ENCODE peak calls at places on chromosomes 7 and 10, in ten cellular contexts. U is WERI-Rb-1, I is choroid plexus epithelial cell, H is foreskin fibroblast, B is neural crest cell, W is fibroblast of mammary gland, K is body of pancreas, A is omental fat pad, Y is fibroblast of pulmonary artery, S is IMR-90. C is an unnamed sample.

GRCh38 chr10:79390551-79391229 is 43.4 kb downstream of the PPIF start:
- DNase-seq in Y (no peak), S (no peak), B (no peak), H (no peak), U (peak), K (no peak), W (no peak), A (peak), I (peak), C (no peak)

GRCh38 chr10:112562803-112563663 is 116.0 kb downstream of the VTI1A start:
- DNase-seq in B (no peak), K (no peak), U (no peak), A (no peak), Y (peak), I (peak), S (peak), W (no peak), H (no peak), C (no peak)

GRCh38 chr7:102152672-102153585 is 133.7 kb upstream of the SH2B2 start:
- DNase-seq in B (no peak), A (no peak), K (peak), S (peak), H (no peak), W (peak), U (no peak), I (peak), Y (peak), C (no peak)

GRCh38 chr10:12235116-12235694 is 39.2 kb downstream of the CDC123 start:
- DNase-seq in K (no peak), A (no peak), W (no peak), I (no peak), S (peak), Y (no peak), B (no peak), U (no peak), H (no peak), C (no peak)

GRCh38 chr10:132483394-132483793 is 54.2 kb upstream of the INPP5A start:
- DNase-seq in B (no peak), U (no peak), K (no peak), S (no peak), Y (no peak), H (no peak), W (no peak), I (no peak), A (no peak), C (no peak)

GRCh38 chr7:36887235-36887634 is 162.9 kb upstream of the AOAH start:
- DNase-seq in U (no peak), B (no peak), A (no peak), S (no peak), I (no peak), K (no peak), W (no peak), Y (no peak), H (no peak), C (no peak)

GRCh38 chr10:74282853-74283205 is 131.8 kb downstream of the ADK start:
- DNase-seq in U (no peak), B (no peak), Y (peak), A (no peak), W (peak), H (peak), K (no peak), S (peak), I (no peak), C (no peak)

GRCh38 chr10:32156031-32156495 is 99.8 kb upstream of the KIF5B start:
- DNase-seq in H (no peak), U (no peak), W (no peak), S (no peak), K (no peak), I (no peak), A (no peak), B (no peak), Y (no peak), C (no peak)

GRCh38 chr7:149286811-149287400 is 24.9 kb downstream of the ZNF783 start:
- DNase-seq in A (no peak), W (peak), H (no peak), U (no peak), K (peak), Y (peak), I (peak), B (no peak), S (peak), C (no peak)

GRCh38 chr7:134454277-134454676 is 4.6 kb downstream of the AKR1B1 start:
- DNase-seq in U (no peak), A (no peak), B (no peak), H (no peak), I (peak), Y (no peak), K (peak), S (peak), W (peak), C (no peak)

GRCh38 chr7:101936612-101937231 is 119.3 kb downstream of the CUX1 start:
- DNase-seq in S (peak), A (no peak), K (no peak), W (peak), B (no peak), Y (peak), I (peak), H (no peak), U (no peak), C (peak)

GRCh38 chr10:98138031-98138430 is 3.6 kb downstream of the R3HCC1L start:
- DNase-seq in W (no peak), I (no peak), Y (no peak), B (no peak), H (no peak), U (no peak), K (no peak), A (no peak), S (no peak), C (no peak)

GRCh38 chr7:140525741-140526140 is 46.4 kb upstream of the MKRN1 start:
- DNase-seq in Y (peak), A (no peak), H (no peak), U (no peak), S (no peak), B (no peak), W (peak), I (no peak), K (no peak), C (no peak)

GRCh38 chr7:151925446-151926335 is 30.6 kb upstream of the GALNTL5 start:
- DNase-seq in U (no peak), S (no peak), W (peak), A (no peak), B (no peak), I (peak), K (peak), Y (no peak), H (no peak), C (peak)

GRCh38 chr10:84225424-84226173 is at the start of gene LRIT2:
- DNase-seq in H (no peak), U (peak), Y (no peak), W (no peak), I (no peak), S (no peak), A (no peak), B (no peak), K (no peak), C (no peak)

GRCh38 chr7:491292-491957 is 28.2 kb downstream of the PDGFA start:
- DNase-seq in U (no peak), H (no peak), A (no peak), Y (no peak), B (no peak), S (no peak), W (no peak), K (no peak), I (no peak), C (no peak)

GRCh38 chr7:23347682-23348180 is 48.6 kb downstream of the MALSU1 start:
- DNase-seq in U (no peak), A (no peak), S (peak), Y (peak), K (no peak), I (peak), B (no peak), W (peak), H (peak), C (peak)

GRCh38 chr10:122301055-122301810 is 30.1 kb downstream of the BTBD16 start:
- DNase-seq in S (peak), Y (peak), I (peak), K (no peak), W (peak), B (no peak), H (no peak), U (no peak), A (no peak), C (no peak)

GRCh38 chr10:130519791-130520190 is 383.6 kb downstream of the GLRX3 start:
- DNase-seq in Y (no peak), S (no peak), U (no peak), I (no peak), W (no peak), B (no peak), H (no peak), A (no peak), K (no peak), C (no peak)

GRCh38 chr7:100130608-100131453 is 4.1 kb downstream of the MBLAC1 start:
- DNase-seq in Y (peak), K (peak), H (no peak), I (peak), A (peak), W (peak), B (peak), U (peak), S (peak), C (peak)

GRCh38 chr7:88789480-88790064 is 6.0 kb downstream of the TEX47 start:
- DNase-seq in S (peak), B (no peak), A (no peak), H (peak), K (no peak), Y (peak), U (no peak), I (peak), W (peak), C (peak)

GRCh38 chr7:50481867-50482266 is 31.7 kb upstream of the FIGNL1 start:
- DNase-seq in Y (no peak), U (no peak), A (no peak), H (no peak), I (no peak), K (no peak), W (no peak), B (no peak), S (no peak), C (no peak)

GRCh38 chr10:110487411-110488123 is 10.1 kb upstream of the DUSP5 start:
- DNase-seq in H (no peak), Y (no peak), U (peak), W (no peak), B (no peak), S (peak), A (no peak), K (no peak), I (peak), C (no peak)

GRCh38 chr10:89118091-89118490 is 89.0 kb downstream of the CH25H start:
- DNase-seq in Y (peak), B (no peak), W (peak), U (no peak), K (no peak), S (peak), A (no peak), I (peak), H (peak), C (peak)

GRCh38 chr7:39758234-39758970 is 135.0 kb downstream of the RALA start:
- DNase-seq in U (no peak), H (no peak), K (no peak), S (no peak), B (no peak), A (no peak), W (no peak), Y (no peak), I (no peak), C (no peak)

GRCh38 chr7:39757604-39758003 is 134.2 kb downstream of the RALA start:
- DNase-seq in A (no peak), K (no peak), H (no peak), W (no peak), Y (no peak), S (peak), B (no peak), U (no peak), I (no peak), C (no peak)

GRCh38 chr7:39750253-39750994 is 127.1 kb downstream of the RALA start:
- DNase-seq in U (no peak), B (no peak), K (no peak), A (no peak), Y (no peak), H (no peak), S (peak), I (no peak), W (no peak), C (no peak)

GRCh38 chr7:39753823-39754325 is 130.5 kb downstream of the RALA start:
- DNase-seq in B (no peak), U (no peak), S (no peak), I (no peak), Y (no peak), K (no peak), A (no peak), H (no peak), W (no peak), C (no peak)

DNA sequence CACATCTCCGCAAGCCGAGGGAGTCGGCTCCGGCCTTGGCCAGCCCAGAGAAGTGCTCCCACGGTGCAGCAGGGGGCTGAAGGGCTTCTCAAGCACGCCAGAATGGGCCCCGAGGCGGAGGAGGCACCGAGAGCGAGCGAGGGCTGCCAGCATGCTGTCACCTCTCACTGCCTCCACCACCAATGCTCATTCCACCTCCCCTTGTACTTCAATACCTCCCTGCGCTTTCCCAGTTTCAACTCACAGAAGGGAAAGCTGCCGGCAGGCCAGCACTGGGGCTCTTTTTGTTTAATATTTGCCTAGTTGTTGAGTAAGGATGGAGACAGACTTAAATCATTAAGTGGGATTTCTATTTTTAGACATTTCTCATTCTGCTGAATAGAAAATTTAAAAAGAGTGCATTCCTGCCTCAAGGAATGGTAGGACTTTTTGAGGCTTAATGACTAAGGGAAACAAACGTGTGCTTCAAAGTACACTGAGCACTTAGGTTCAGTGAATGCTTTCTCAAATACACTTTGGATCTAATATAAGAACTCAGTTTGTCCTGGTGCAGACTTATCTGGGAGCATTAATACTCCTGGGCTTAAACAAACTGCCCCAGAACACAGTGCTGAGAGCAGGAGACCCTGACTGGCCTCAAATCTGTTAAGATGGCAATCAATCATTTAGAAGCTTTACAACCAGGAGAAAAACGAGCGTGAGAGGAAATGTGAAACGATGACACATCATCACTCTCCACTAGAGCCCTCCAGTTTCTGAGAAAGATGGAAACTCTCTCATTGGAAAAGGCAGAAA is 131.2 kb downstream of the RALA start:
- DNase-seq in S (peak), B (no peak), H (peak), I (peak), K (no peak), U (peak), W (peak), Y (peak), A (no peak), C (peak)
- TF ChIP-seq CTCF in S (no peak), B (no peak), H (no peak), I (peak), K (no peak), U (no peak), W (no peak), Y (no peak), A (no peak), C (no peak)

DNA sequence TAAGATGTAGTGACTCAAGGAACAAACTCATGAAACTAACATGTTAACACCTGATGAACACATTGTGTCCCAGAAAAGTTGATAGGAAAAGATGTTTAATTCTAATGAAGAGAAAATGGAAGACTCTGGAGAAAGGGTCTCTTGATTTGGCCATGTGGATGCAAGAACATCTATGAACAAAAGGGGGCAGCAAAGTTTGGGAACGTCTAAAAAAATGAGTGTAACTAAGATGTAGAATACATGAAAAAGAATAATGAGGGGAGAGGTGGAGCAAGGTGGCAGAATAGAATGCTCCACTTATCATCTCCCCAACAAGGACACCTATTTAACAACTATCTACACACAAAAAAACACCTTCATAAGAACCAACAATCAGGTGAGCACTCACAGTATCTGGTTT is 805.1 kb downstream of the TNS3 start:
- DNase-seq in Y (peak), U (peak), W (peak), A (no peak), B (no peak), S (peak), I (peak), H (no peak), K (no peak), C (peak)
- TF ChIP-seq CTCF in Y (peak), U (peak), W (peak), A (no peak), B (peak), S (peak), I (peak), H (peak), K (peak), C (peak)

GRCh38 chr7:117375380-117375779 is 51.9 kb downstream of the ASZ1 start:
- DNase-seq in U (no peak), S (peak), I (peak), Y (peak), K (no peak), B (no peak), H (no peak), W (peak), A (no peak), C (no peak)
- TF ChIP-seq CTCF in U (no peak), S (peak), I (peak), Y (peak), K (no peak), B (no peak), H (peak), W (peak), A (no peak), C (peak)

GRCh38 chr7:82675396-82675795 is 231.8 kb upstream of the CACNA2D1 start:
- DNase-seq in B (no peak), K (no peak), U (no peak), W (no peak), Y (peak), I (peak), H (no peak), S (peak), A (no peak), C (no peak)

GRCh38 chr7:82677493-82677892 is 233.9 kb upstream of the CACNA2D1 start:
- DNase-seq in B (no peak), H (peak), A (no peak), I (peak), K (no peak), S (peak), W (peak), U (no peak), Y (no peak), C (peak)

GRCh38 chr7:82678716-82679115 is 235.1 kb upstream of the CACNA2D1 start:
- DNase-seq in I (no peak), H (no peak), K (no peak), B (no peak), W (no peak), S (no peak), U (no peak), A (no peak), Y (no peak), C (no peak)

GRCh38 chr7:82678259-82678658 is 234.7 kb upstream of the CACNA2D1 start:
- DNase-seq in A (no peak), B (no peak), I (no peak), K (no peak), Y (no peak), W (no peak), H (no peak), U (no peak), S (no peak), C (no peak)

DNA sequence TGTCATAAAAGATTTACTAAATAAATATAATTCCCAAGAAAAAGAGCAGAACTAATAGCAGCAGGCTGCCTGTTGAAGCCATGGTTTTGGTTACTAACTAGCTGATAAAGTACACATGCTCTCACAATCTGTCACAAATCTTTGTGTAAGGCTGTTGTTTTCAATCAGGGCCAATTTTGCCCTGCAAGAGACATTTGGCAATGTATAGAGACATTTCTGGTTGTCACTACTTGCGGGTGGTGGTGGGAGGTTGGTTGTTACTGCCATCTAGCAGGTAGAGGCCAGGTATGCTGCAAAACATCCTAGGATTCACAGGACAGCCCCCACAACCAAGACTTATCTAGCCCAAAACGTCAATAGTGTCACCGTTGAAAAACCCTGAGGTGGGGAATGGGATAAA is 233.5 kb upstream of the CACNA2D1 start:
- DNase-seq in S (no peak), A (no peak), Y (no peak), U (no peak), B (no peak), H (no peak), K (no peak), I (no peak), W (no peak), C (no peak)
- TF ChIP-seq CTCF in S (no peak), A (no peak), Y (no peak), U (peak), B (no peak), H (no peak), K (no peak), I (no peak), W (no peak), C (no peak)

DNA sequence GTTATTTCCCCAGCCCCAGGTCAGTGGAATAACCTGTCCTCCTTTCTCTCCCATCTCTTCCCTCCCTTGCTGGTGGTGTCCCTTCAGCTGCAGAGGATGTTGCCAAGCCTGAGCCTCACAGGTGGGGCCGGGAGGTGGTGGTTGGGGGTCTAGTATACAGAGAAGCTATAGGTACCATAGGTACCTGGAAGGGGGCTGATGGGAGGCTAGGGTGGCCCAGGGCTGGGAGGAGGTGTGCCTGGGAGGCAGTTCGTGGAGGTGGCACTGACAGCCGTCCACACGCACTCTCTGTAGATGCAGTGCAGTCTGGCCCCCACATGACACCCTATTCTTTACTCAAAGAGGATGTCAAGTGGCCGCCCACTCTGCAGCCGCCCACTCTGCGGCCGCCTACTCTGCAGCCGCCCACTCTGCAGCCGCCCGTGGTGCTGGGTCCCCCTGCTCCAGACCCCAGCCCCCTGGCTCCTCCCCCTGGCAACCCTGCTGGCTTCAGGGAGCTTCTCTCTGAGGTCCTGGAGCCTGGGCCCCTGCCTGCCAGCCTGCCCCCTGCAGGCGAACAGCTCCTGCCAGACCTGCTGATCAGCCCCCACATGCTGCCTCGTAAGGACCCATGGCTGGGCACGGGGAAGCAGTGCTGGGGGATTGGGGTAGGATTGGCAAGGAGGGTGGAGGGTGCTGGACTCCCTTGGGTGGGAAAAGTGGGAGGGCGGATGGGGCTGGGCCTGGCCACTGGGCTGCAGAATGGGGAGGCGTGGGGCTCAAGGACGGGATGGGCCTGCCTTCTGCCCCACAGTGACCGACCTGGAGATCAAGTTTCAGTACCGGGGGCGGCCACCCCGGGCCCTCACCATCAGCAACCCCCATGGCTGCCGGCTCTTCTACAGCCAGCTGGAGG is 9.5 kb downstream of the IRF5 start:
- DNase-seq in U (no peak), Y (no peak), I (no peak), B (no peak), A (no peak), S (no peak), H (no peak), K (no peak), W (no peak), C (no peak)
- TF ChIP-seq CTCF in U (peak), Y (no peak), I (no peak), B (peak), A (no peak), S (peak), H (no peak), K (no peak), W (peak), C (peak)

DNA sequence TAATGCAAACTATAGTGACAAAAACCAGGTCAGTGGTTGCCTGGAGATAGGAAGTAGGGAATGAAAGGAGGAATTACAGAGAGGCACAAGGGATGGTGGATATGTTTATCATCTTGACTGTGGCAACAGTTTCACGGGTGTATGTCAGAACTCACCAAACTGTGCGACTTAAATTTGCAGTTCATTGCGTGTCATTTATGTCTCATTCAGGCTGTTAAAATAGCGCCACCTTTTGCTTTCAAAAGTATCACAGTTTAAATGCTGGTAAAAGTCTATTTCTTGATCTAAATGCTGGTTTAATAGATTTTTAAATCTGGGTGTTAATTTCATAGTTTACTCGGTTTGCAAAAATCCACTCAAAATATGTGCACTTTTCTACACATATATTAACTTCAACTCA is 51.0 kb downstream of the PTTG1IP2 start:
- DNase-seq in W (peak), U (no peak), H (no peak), S (peak), B (no peak), K (no peak), I (peak), A (no peak), Y (peak), C (peak)
- TF ChIP-seq CTCF in W (peak), U (peak), H (no peak), S (peak), B (peak), K (peak), I (peak), A (no peak), Y (peak), C (peak)

C was measured in A673.